ENCODE peak calls at places on chromosomes 4 and X, in six cellular contexts. One of them, this sample, is unnamed.
A peak's percentile ranks its signal among the peaks of the same experiment; 100 is the strongest.

GRCh38 chrX:139298437-139298836 is 232.1 kb upstream of the F9 start:
- DNase-seq in HCT116: no peak
- DNase-seq in SJSA1: no peak
- DNase-seq in fibroblast of pulmonary artery: no peak
- DNase-seq in aorta: no peak
- DNase-seq in thoracic aorta: no peak
- DNase-seq in this sample: no peak

GRCh38 chrX:154354013-154354412 is 20.4 kb downstream of the FLNA start:
- DNase-seq in HCT116: no peak
- DNase-seq in SJSA1: no peak
- DNase-seq in fibroblast of pulmonary artery: no peak
- DNase-seq in aorta: no peak
- DNase-seq in thoracic aorta: no peak
- DNase-seq in this sample: no peak

GRCh38 chrX:75642811-75643361 is 120.0 kb upstream of the ZDHHC15 start:
- DNase-seq in HCT116: no peak
- DNase-seq in SJSA1: no peak
- DNase-seq in fibroblast of pulmonary artery: no peak
- DNase-seq in aorta: no peak
- DNase-seq in thoracic aorta: no peak
- DNase-seq in this sample: no peak

GRCh38 chr4:81404294-81404693 is 67.4 kb downstream of the RASGEF1B start:
- DNase-seq in HCT116: no peak
- DNase-seq in SJSA1: no peak
- DNase-seq in fibroblast of pulmonary artery: no peak
- DNase-seq in aorta: no peak
- DNase-seq in thoracic aorta: no peak
- DNase-seq in this sample: no peak

GRCh38 chrX:101462892-101463291 is 22.4 kb upstream of the ARMCX4 start:
- DNase-seq in HCT116: peak; percentile 15
- DNase-seq in SJSA1: peak; percentile 45
- DNase-seq in fibroblast of pulmonary artery: peak; percentile 41
- DNase-seq in aorta: no peak
- DNase-seq in thoracic aorta: no peak
- DNase-seq in this sample: peak; percentile 29

GRCh38 chr4:53861856-53862610 is 202.4 kb downstream of the CHIC2 start:
- DNase-seq in HCT116: no peak
- DNase-seq in SJSA1: peak; percentile 14
- DNase-seq in fibroblast of pulmonary artery: peak; percentile 89
- DNase-seq in aorta: no peak
- DNase-seq in thoracic aorta: no peak
- DNase-seq in this sample: peak; percentile 84

GRCh38 chr4:23888421-23889319 is 1.2 kb downstream of the PPARGC1A start:
- DNase-seq in HCT116: no peak
- DNase-seq in SJSA1: peak; percentile 26
- DNase-seq in fibroblast of pulmonary artery: peak; percentile 58
- DNase-seq in aorta: no peak
- DNase-seq in thoracic aorta: no peak
- DNase-seq in this sample: peak; percentile 73

GRCh38 chr4:99458911-99459447 is 23.8 kb upstream of the ADH7 start:
- DNase-seq in HCT116: no peak
- DNase-seq in SJSA1: no peak
- DNase-seq in fibroblast of pulmonary artery: peak; percentile 12
- DNase-seq in aorta: no peak
- DNase-seq in thoracic aorta: no peak
- DNase-seq in this sample: no peak

GRCh38 chr4:41346306-41347061 is 89.8 kb downstream of the UCHL1 start:
- DNase-seq in HCT116: no peak
- DNase-seq in SJSA1: no peak
- DNase-seq in fibroblast of pulmonary artery: no peak
- DNase-seq in aorta: no peak
- DNase-seq in thoracic aorta: no peak
- DNase-seq in this sample: no peak

GRCh38 chr4:85372986-85373385 is 102.0 kb upstream of the ARHGAP24 start:
- DNase-seq in HCT116: no peak
- DNase-seq in SJSA1: no peak
- DNase-seq in fibroblast of pulmonary artery: no peak
- DNase-seq in aorta: no peak
- DNase-seq in thoracic aorta: no peak
- DNase-seq in this sample: no peak

GRCh38 chr4:93359609-93360008 is 468.9 kb upstream of the ATOH1 start:
- DNase-seq in HCT116: no peak
- DNase-seq in SJSA1: no peak
- DNase-seq in fibroblast of pulmonary artery: no peak
- DNase-seq in aorta: no peak
- DNase-seq in thoracic aorta: no peak
- DNase-seq in this sample: no peak

GRCh38 chrX:71143508-71143907 is 1.1 kb upstream of the NLGN3 start:
- DNase-seq in HCT116: no peak
- DNase-seq in SJSA1: no peak
- DNase-seq in fibroblast of pulmonary artery: peak; percentile 41
- DNase-seq in aorta: peak; percentile 76
- DNase-seq in thoracic aorta: peak; percentile 9
- DNase-seq in this sample: peak; percentile 46

GRCh38 chr4:144646523-144647094 is 653 bp downstream of the HHIP start:
- DNase-seq in HCT116: no peak
- DNase-seq in SJSA1: peak; percentile 61
- DNase-seq in fibroblast of pulmonary artery: peak; percentile 40
- DNase-seq in aorta: no peak
- DNase-seq in thoracic aorta: no peak
- DNase-seq in this sample: peak; percentile 46

GRCh38 chr4:39043697-39044363 is 11.6 kb upstream of the TMEM156 start:
- DNase-seq in HCT116: no peak
- DNase-seq in SJSA1: no peak
- DNase-seq in fibroblast of pulmonary artery: peak; percentile 75
- DNase-seq in aorta: no peak
- DNase-seq in thoracic aorta: no peak
- DNase-seq in this sample: peak; percentile 76

GRCh38 chrX:13868481-13869040 is 51.7 kb upstream of the GPM6B start:
- DNase-seq in HCT116: no peak
- DNase-seq in SJSA1: no peak
- DNase-seq in fibroblast of pulmonary artery: peak; percentile 70
- DNase-seq in aorta: no peak
- DNase-seq in thoracic aorta: no peak
- DNase-seq in this sample: peak; percentile 81

DNA sequence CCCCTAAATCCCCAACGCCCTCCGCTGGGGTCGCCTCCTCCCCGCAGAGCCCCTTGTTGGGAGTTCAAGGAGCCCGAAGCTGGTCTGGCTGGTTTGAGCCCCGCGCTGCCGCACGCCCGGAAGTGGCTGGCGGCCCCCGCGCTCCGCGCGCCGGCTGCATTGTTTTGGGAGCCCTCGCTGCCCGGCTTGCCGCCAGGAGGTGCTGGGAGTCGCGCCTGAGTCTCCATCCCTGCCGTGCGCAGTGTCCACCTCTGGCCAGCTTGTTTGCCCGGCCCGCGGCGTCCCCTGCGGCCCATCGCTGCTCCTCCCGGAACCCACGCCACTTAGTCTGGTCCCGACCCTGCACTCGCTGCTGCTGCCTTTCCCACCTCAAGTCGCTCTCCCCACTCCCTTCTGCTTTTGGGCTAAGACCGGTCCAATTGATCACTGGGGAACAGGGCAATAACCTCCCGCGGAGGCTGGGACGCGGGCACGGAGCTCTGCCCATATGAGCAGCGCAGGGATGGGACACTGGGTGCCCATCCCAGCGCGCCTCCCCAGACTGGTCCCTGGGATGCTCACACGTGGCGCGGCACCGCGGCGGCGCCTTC is 2.2 kb upstream of the SFRP2 start:
- DNase-seq in HCT116: no peak
- DNase-seq in SJSA1: no peak
- DNase-seq in fibroblast of pulmonary artery: peak; percentile 11
- DNase-seq in aorta: peak; percentile 60
- DNase-seq in thoracic aorta: no peak
- DNase-seq in this sample: no peak
- H3K4me3 ChIP-seq in HCT116: no peak overlapping the region
- H3K4me3 ChIP-seq in SJSA1: no peak overlapping the region
- H3K4me3 ChIP-seq in fibroblast of pulmonary artery: no peak overlapping the region
- H3K4me3 ChIP-seq in aorta: no peak overlapping the region
- H3K4me3 ChIP-seq in thoracic aorta: peak overlapping the region; percentile 64
- H3K4me3 ChIP-seq in this sample: peak overlapping the region; percentile 13

DNA sequence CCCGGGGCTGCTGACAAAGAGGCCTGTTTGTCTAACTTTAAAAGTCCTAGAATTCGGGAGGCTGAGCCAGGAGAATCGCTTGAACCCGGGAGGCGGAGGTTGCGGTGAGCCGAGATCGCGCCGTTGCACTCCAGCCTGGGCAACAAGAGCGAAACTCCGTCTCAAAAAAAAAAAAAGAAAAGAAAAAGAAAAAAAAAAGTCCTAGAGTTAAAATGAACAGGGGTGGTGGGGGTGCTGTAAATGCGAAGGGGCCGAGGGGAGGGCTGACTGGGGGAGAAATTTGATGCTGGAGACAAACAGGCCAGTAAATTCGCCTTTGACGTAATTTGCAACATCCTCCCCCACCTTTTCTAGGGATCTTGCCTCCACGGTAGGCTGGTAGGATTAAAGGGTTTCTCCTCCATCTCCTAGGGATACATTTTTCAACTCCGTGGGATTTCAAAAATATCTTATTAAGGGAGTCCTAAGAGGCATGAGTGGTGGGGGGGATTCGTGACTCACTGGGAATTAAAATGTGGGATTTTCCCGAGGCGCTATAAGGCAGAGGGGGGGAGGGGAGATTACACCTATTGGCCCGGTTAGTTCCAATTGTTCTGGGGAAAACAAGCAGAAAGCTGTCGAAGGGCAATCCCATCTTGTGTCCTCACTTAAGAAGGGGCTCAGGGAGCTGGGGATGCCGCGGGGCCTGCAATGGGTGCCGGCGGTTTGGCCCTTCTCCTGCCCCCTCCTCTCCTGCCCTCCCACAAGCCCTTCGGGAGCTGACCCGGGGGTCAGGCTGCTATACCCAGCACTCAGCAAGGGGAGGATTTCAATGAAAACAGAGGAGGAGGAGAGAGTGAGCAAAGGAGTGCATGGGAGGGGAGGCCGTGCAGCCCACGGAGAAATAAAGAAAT is 3.0 kb upstream of the BCOR start:
- DNase-seq in HCT116: no peak
- DNase-seq in SJSA1: peak; percentile 10
- DNase-seq in fibroblast of pulmonary artery: no peak
- DNase-seq in aorta: no peak
- DNase-seq in thoracic aorta: no peak
- DNase-seq in this sample: no peak
- H3K4me3 ChIP-seq in HCT116: peak overlapping the region; percentile 46
- H3K4me3 ChIP-seq in SJSA1: no peak overlapping the region
- H3K4me3 ChIP-seq in fibroblast of pulmonary artery: no peak overlapping the region
- H3K4me3 ChIP-seq in aorta: no peak overlapping the region
- H3K4me3 ChIP-seq in thoracic aorta: peak overlapping the region; percentile 80
- H3K4me3 ChIP-seq in this sample: no peak overlapping the region

GRCh38 chrX:129786210-129786651 is 6.5 kb downstream of the SASH3 start:
- DNase-seq in HCT116: no peak
- DNase-seq in SJSA1: no peak
- DNase-seq in fibroblast of pulmonary artery: no peak
- DNase-seq in aorta: no peak
- DNase-seq in thoracic aorta: no peak
- DNase-seq in this sample: no peak
- H3K4me3 ChIP-seq in HCT116: no peak overlapping the region
- H3K4me3 ChIP-seq in SJSA1: no peak overlapping the region
- H3K4me3 ChIP-seq in fibroblast of pulmonary artery: no peak overlapping the region
- H3K4me3 ChIP-seq in aorta: no peak overlapping the region
- H3K4me3 ChIP-seq in thoracic aorta: no peak overlapping the region
- H3K4me3 ChIP-seq in this sample: no peak overlapping the region

GRCh38 chr4:48133668-48134444 is at the start of gene TXK:
- DNase-seq in HCT116: no peak
- DNase-seq in SJSA1: no peak
- DNase-seq in fibroblast of pulmonary artery: no peak
- DNase-seq in aorta: no peak
- DNase-seq in thoracic aorta: no peak
- DNase-seq in this sample: no peak
- H3K4me3 ChIP-seq in HCT116: no peak within 1 kb of the TSS
- H3K4me3 ChIP-seq in SJSA1: no peak within 1 kb of the TSS
- H3K4me3 ChIP-seq in fibroblast of pulmonary artery: no peak within 1 kb of the TSS
- H3K4me3 ChIP-seq in aorta: no peak within 1 kb of the TSS
- H3K4me3 ChIP-seq in thoracic aorta: no peak within 1 kb of the TSS
- H3K4me3 ChIP-seq in this sample: no peak within 1 kb of the TSS

This sample was measured in cardiac fibroblast.